ENCODE peak calls at places on chromosomes 4 and X, in four cellular contexts. R, E, C and Y are unnamed samples.

GRCh38 chrX:48003758-48004457 is at the start of gene ZNF182:
- DNase-seq in R (peak), C (peak), E (peak), Y (peak)

GRCh38 chr4:182695009-182695408 is 222.2 kb downstream of the DCTD start:
- DNase-seq in E (no peak), R (no peak), C (no peak), Y (no peak)

GRCh38 chr4:123995939-123996338 is 599.3 kb downstream of the SPRY1 start:
- DNase-seq in R (no peak), E (peak), C (no peak), Y (peak)

GRCh38 chr4:41362647-41363383 is 106.1 kb downstream of the UCHL1 start:
- DNase-seq in R (no peak), C (peak), E (no peak), Y (no peak)

GRCh38 chr4:113869743-113870375 is 108.3 kb upstream of the CAMK2D start:
- DNase-seq in E (peak), C (no peak), R (no peak), Y (peak)

GRCh38 chrX:63513825-63514574 is 162.9 kb upstream of the SPIN4 start:
- DNase-seq in E (peak), C (no peak), R (no peak), Y (peak)

GRCh38 chrX:119272882-119273806 is 37.1 kb downstream of the PGRMC1 start:
- DNase-seq in R (no peak), E (peak), C (peak), Y (peak)

GRCh38 chr4:66923081-66923865 is 622.0 kb downstream of the CENPC start:
- DNase-seq in R (no peak), C (no peak), E (no peak), Y (no peak)

GRCh38 chrX:74537011-74537390 is 77.4 kb downstream of the RLIM start:
- DNase-seq in E (peak), R (no peak), C (peak), Y (peak)

GRCh38 chrX:122582280-122582679 is 601.8 kb upstream of the GRIA3 start:
- DNase-seq in R (no peak), E (no peak), C (no peak), Y (no peak)

GRCh38 chr4:180926277-180926676 is 1316.9 kb upstream of the TENM3 start:
- DNase-seq in E (no peak), R (no peak), C (peak), Y (no peak)

GRCh38 chr4:15964159-15964558 is 1.2 kb upstream of the FGFBP2 start:
- DNase-seq in C (peak), E (no peak), R (no peak), Y (no peak)

GRCh38 chr4:8651661-8652180 is 59.2 kb downstream of the CPZ start:
- DNase-seq in C (peak), E (no peak), R (no peak), Y (no peak)

GRCh38 chrX:134660627-134661026 is 2.4 kb upstream of the PLAC1 start:
- DNase-seq in C (no peak), E (peak), R (no peak), Y (no peak)

GRCh38 chr4:21469438-21470032 is 479.0 kb downstream of the KCNIP4 start:
- DNase-seq in C (no peak), E (peak), R (no peak), Y (peak)

GRCh38 chrX:107677501-107677901 is 49.2 kb downstream of the PRPS1 start:
- DNase-seq in C (peak), R (no peak), E (peak), Y (peak)

GRCh38 chr4:128427832-128428366 is 140.3 kb upstream of the PGRMC2 start:
- DNase-seq in C (peak), E (peak), R (no peak), Y (peak)

GRCh38 chr4:47705326-47705981 is 132.4 kb downstream of the CORIN start:
- DNase-seq in E (peak), C (no peak), R (no peak), Y (peak)

GRCh38 chr4:88908003-88908402 is 149.0 kb downstream of the FAM13A start:
- DNase-seq in R (no peak), C (no peak), E (peak), Y (no peak)

GRCh38 chr4:118682928-118683327 is 2.3 kb upstream of the METTL14 start:
- DNase-seq in R (no peak), C (peak), E (peak), Y (peak)

GRCh38 chr4:78138252-78138651 is 81.1 kb downstream of the FRAS1 start:
- DNase-seq in C (no peak), R (no peak), E (no peak), Y (no peak)

GRCh38 chr4:30938956-30939528 is 218.9 kb downstream of the PCDH7 start:
- DNase-seq in R (no peak), E (no peak), C (no peak), Y (no peak)

GRCh38 chrX:154096140-154097002 is 1.1 kb downstream of the MECP2 start:
- DNase-seq in E (no peak), C (no peak), R (no peak), Y (no peak)

GRCh38 chr4:15754323-15754722 is 23.8 kb upstream of the CD38 start:
- DNase-seq in C (no peak), E (peak), R (no peak), Y (peak)

GRCh38 chr4:97548186-97548585 is 595.1 kb downstream of the STPG2 start:
- DNase-seq in E (no peak), C (no peak), R (no peak), Y (no peak)
- TF ChIP-seq CTCF in E (no peak), C (no peak), R (no peak), Y (no peak)

DNA sequence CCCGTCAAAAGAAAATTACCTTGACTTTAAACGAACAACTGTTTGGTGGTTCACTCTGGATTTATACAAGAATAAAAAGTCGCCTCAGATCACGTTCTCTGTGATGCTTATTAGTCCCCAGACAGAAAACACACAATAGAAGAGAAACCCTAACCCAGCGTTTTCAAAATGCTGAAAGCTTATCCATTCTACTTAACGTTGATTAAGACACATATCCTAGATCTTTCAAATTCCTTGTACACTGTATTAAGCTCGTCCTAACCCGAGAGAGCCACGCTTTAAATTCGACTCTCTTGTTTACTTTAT is 786 bp upstream of the PITX2 start:
- DNase-seq in E (no peak), R (no peak), C (no peak), Y (no peak)
- H3K4me3 ChIP-seq in E (no peak), R (no peak), C (peak), Y (no peak)

GRCh38 chrX:46642145-46642544 is 68.6 kb downstream of the CHST7 start:
- DNase-seq in E (peak), C (no peak), R (no peak), Y (peak)
- TF ChIP-seq CTCF in E (peak), C (peak), R (peak), Y (peak)

DNA sequence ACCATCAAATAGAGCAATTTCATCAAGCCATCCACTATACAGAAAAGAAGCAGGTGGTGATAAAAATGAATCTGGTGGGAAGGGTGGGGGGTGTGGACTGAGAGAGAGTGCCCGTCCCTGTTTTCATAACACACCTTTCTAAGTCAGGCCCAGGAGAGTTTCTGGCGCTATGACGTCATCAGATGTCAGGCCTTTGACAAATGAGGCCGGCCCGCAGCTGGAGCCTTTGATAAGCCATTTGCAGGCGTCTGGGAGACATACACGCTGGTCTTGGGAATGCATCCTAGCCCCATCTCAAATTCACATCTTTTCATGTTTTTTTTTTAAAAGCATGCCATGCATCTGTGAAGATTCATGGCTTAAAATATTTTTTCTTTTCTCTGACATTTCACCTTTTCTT is 404.5 kb downstream of the BCOR start:
- DNase-seq in C (peak), R (no peak), E (no peak), Y (no peak)
- H3K4me3 ChIP-seq in C (no peak), R (no peak), E (no peak), Y (no peak)

DNA sequence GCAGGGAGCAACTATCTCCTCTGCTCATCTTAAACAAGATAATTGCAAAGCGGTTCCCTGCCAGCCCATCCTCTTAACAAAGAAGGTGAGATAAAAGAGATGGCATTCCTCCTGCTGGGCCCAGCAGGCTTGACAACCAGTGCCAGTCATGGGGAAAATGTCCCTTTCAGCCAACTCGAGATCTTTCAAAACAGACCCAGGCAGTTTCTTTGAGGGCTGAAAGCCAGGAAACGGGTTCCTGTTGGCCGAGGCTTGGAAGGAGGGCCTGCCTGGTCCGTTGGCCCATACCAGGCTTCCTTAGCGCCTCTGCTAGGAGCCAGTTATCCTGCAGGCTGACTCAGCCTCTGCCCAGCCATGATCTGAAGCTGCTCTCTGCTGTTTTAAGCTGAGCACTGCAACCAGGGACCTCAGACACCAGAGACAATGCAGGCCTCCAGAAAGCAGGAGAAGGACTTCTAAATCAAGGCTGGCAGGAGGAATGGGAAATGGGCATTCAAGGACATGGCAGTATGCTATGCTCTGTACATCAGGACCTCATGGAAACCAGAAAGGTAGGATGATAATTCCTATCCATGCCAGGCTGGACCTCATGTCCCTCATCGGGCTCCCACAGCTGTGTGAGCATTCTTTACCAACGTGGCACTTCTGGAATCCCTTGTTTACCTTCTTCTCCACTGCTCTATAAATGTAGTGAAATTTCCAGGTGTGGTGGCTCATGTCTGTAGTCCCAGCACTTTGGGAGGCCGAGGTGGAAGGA is 42.4 kb upstream of the SLC2A9 start:
- DNase-seq in C (peak), E (peak), R (no peak), Y (peak)
- TF ChIP-seq CTCF in C (peak), E (peak), R (peak), Y (peak)

GRCh38 chr4:175308236-175308635 is 390.1 kb downstream of the ADAM29 start:
- DNase-seq in E (no peak), C (no peak), R (no peak), Y (peak)

GRCh38 chr4:175306436-175306835 is 388.3 kb downstream of the ADAM29 start:
- DNase-seq in R (no peak), C (no peak), E (no peak), Y (no peak)

DNA sequence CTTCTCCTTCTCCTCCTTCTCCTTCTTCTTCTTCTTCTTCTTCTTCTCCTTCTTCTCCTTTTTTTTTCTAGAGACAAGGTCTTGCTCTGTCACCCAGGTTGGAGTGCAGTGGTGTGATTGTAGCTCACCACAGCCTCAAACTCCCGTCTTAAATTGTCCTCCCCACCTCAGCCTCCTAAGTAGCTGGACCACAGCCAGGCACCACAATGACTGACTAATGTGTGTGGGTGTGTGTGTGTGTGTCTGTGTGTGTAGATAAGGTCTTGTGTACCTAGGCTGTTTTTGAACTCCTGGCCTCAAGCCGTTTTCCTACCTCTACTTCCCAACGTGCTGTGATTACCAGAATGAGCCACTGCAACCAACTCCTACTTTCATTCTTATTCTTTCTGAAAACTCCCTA is 390.9 kb downstream of the ADAM29 start:
- DNase-seq in R (no peak), E (no peak), C (no peak), Y (peak)
- H3K4me3 ChIP-seq in R (no peak), E (no peak), C (no peak), Y (no peak)

GRCh38 chr4:158130204-158130603 is 42.6 kb downstream of the GASK1B start:
- DNase-seq in R (no peak), C (no peak), E (no peak), Y (no peak)
- TF ChIP-seq CTCF in R (no peak), C (no peak), E (no peak), Y (no peak)

GRCh38 chr4:184448828-184449227 is 25.5 kb downstream of the IRF2 start:
- DNase-seq in E (peak), C (no peak), R (no peak), Y (peak)

GRCh38 chr4:184451726-184452125 is 22.6 kb downstream of the IRF2 start:
- DNase-seq in C (no peak), R (no peak), E (no peak), Y (no peak)

GRCh38 chr4:184447664-184448063 is 26.7 kb downstream of the IRF2 start:
- DNase-seq in C (peak), R (no peak), E (no peak), Y (no peak)

GRCh38 chr4:184450743-184451142 is 23.6 kb downstream of the IRF2 start:
- DNase-seq in R (no peak), E (no peak), C (peak), Y (no peak)

GRCh38 chr4:184450045-184450444 is 24.3 kb downstream of the IRF2 start:
- DNase-seq in E (peak), R (no peak), C (no peak), Y (peak)
- H3K4me3 ChIP-seq in E (no peak), R (no peak), C (no peak), Y (peak)

GRCh38 chrX:39477438-39478120 is 620.2 kb downstream of the BCOR start:
- DNase-seq in C (peak), R (no peak), E (no peak), Y (peak)
- TF ChIP-seq CTCF in C (peak), R (no peak), E (no peak), Y (peak)

GRCh38 chrX:87338510-87338909 is 179.1 kb upstream of the KLHL4 start:
- DNase-seq in E (peak), R (no peak), C (no peak), Y (peak)
- H3K4me3 ChIP-seq in E (no peak), R (no peak), C (no peak), Y (no peak)